ENCODE peak calls at places on chromosomes 16 and 17, in five cellular contexts. H, B, U, L and E are unnamed samples.

GRCh38 chr17:19978206-19978802 is 676 bp upstream of the AKAP10 start:
- DNase-seq in B (no peak), H (peak; percentile 73), L (no peak), U (no peak), E (no peak)

GRCh38 chr16:86502856-86503748 is 7.2 kb upstream of the FOXF1 start:
- DNase-seq in U (no peak), L (no peak), H (no peak), B (no peak), E (no peak)

GRCh38 chr17:64411999-64412771 is 21.5 kb upstream of the PECAM1 start:
- DNase-seq in B (peak; percentile 85), U (no peak), L (peak; percentile 74), H (peak; percentile 84), E (peak; percentile 85)

GRCh38 chr16:55569025-55569424 is 2.5 kb downstream of the CAPNS2 start:
- DNase-seq in L (no peak), U (no peak), B (no peak), H (no peak), E (no peak)

GRCh38 chr17:51270675-51271074 is 10.3 kb downstream of the UTP18 start:
- DNase-seq in B (no peak), U (no peak), H (no peak), L (no peak), E (no peak)

GRCh38 chr17:68346448-68346847 is 55.2 kb downstream of the ARSG start:
- DNase-seq in H (no peak), U (no peak), B (no peak), L (no peak), E (no peak)

GRCh38 chr16:69924777-69925191 is 26.4 kb upstream of the CLEC18A start:
- DNase-seq in L (no peak), U (no peak), H (no peak), B (no peak), E (no peak)

GRCh38 chr17:80970044-80970761 is 21.4 kb upstream of the CHMP6 start:
- DNase-seq in B (no peak), H (peak; percentile 74), U (peak; percentile 53), L (no peak), E (peak; percentile 89)

GRCh38 chr16:14202697-14203096 is 131.6 kb downstream of the MRTFB start:
- DNase-seq in H (no peak), U (no peak), L (no peak), B (no peak), E (no peak)

GRCh38 chr16:75023019-75023418 is 24.2 kb downstream of the ZNRF1 start:
- DNase-seq in B (no peak), L (no peak), U (no peak), H (no peak), E (no peak)

GRCh38 chr17:13503526-13503925 is 98.2 kb downstream of the HS3ST3A1 start:
- DNase-seq in H (no peak), B (no peak), L (no peak), U (no peak), E (no peak)